ENCODE peak calls at places on chromosomes 13 and 19, in seven cellular contexts. F, R, H, L, V, O and S are unnamed samples. For H3K36me3, the result is how much of the 10 kb centered on the place peaks cover.

GRCh38 chr13:106986033-106986484 is 418.1 kb upstream of the ARGLU1 start:
- DNase-seq in F (peak), R (no peak), H (no peak), L (no peak), V (peak), O (peak), S (peak)

GRCh38 chr13:58985845-58986244 is 1177.9 kb downstream of the DIAPH3 start:
- DNase-seq in F (no peak), R (no peak), H (no peak), L (no peak), V (peak), O (no peak), S (no peak)

GRCh38 chr13:42970824-42971669 is 21.0 kb downstream of the EPSTI1 start:
- DNase-seq in F (peak), R (peak), H (no peak), L (no peak), V (peak), O (peak), S (no peak)

GRCh38 chr19:21087871-21088270 is 5.9 kb downstream of the ZNF714 start:
- DNase-seq in F (no peak), R (no peak), H (no peak), L (no peak), V (peak), O (no peak), S (no peak)

GRCh38 chr13:113560645-113561416 is 23.7 kb upstream of the TFDP1 start:
- DNase-seq in F (no peak), R (no peak), H (no peak), L (peak), V (no peak), O (no peak), S (no peak)

GRCh38 chr13:97226013-97226412 is 3.9 kb downstream of the MBNL2 start:
- DNase-seq in F (no peak), R (no peak), H (no peak), L (no peak), V (no peak), O (no peak), S (no peak)

GRCh38 chr13:20395061-20395916 is 130.4 kb downstream of the CRYL1 start:
- DNase-seq in F (no peak), R (no peak), H (no peak), L (no peak), V (no peak), O (no peak), S (no peak)

GRCh38 chr13:91398413-91399188 is at the start of gene GPC5:
- DNase-seq in F (peak), R (peak), H (peak), L (peak), V (peak), O (peak), S (no peak)

GRCh38 chr13:95898256-95898655 is 154.9 kb downstream of the UGGT2 start:
- DNase-seq in F (no peak), R (no peak), H (no peak), L (no peak), V (no peak), O (no peak), S (no peak)

GRCh38 chr13:48233097-48233885 is at the start of gene ITM2B:
- DNase-seq in F (peak), R (peak), H (peak), L (peak), V (peak), O (peak), S (no peak)

GRCh38 chr13:44884076-44884729 is 105.1 kb downstream of the NUFIP1 start:
- DNase-seq in F (peak), R (no peak), H (no peak), L (no peak), V (no peak), O (no peak), S (peak)

GRCh38 chr19:29806098-29806866 is 5.5 kb upstream of the CCNE1 start:
- DNase-seq in F (peak), R (peak), H (peak), L (no peak), V (peak), O (peak), S (no peak)

GRCh38 chr13:66069570-66069969 is 1160.6 kb downstream of the PCDH9 start:
- DNase-seq in F (peak), R (no peak), H (no peak), L (no peak), V (peak), O (no peak), S (no peak)

GRCh38 chr19:18046066-18046718 is 38.2 kb downstream of the ARRDC2 start:
- DNase-seq in F (peak), R (no peak), H (no peak), L (peak), V (no peak), O (no peak), S (peak)

GRCh38 chr13:20378721-20379120 is 146.6 kb upstream of the GJB6 start:
- DNase-seq in F (no peak), R (no peak), H (no peak), L (no peak), V (no peak), O (no peak), S (no peak)

GRCh38 chr13:107600986-107601385 is 614.4 kb downstream of the LIG4 start:
- DNase-seq in F (no peak), R (no peak), H (no peak), L (no peak), V (no peak), O (no peak), S (no peak)

GRCh38 chr19:17488593-17489391 is 18.5 kb downstream of the SLC27A1 start:
- DNase-seq in F (no peak), R (peak), H (peak), L (peak), V (peak), O (peak), S (no peak)

GRCh38 chr13:112957295-112957677 is 11.7 kb upstream of the MCF2L start:
- DNase-seq in F (no peak), R (no peak), H (no peak), L (no peak), V (no peak), O (no peak), S (no peak)

GRCh38 chr13:44767257-44767656 is 191.1 kb upstream of the TSC22D1 start:
- DNase-seq in F (no peak), R (no peak), H (no peak), L (no peak), V (peak), O (no peak), S (no peak)

GRCh38 chr13:41216160-41216559 is 21.8 kb upstream of the KBTBD7 start:
- DNase-seq in F (peak), R (no peak), H (no peak), L (no peak), V (no peak), O (no peak), S (no peak)

GRCh38 chr19:23075031-23075733 is 41.6 kb upstream of the ZNF730 start:
- DNase-seq in F (peak), R (peak), H (peak), L (peak), V (peak), O (peak), S (no peak)

GRCh38 chr13:23731709-23732108 is 157.5 kb downstream of the MIPEP start:
- DNase-seq in F (no peak), R (no peak), H (no peak), L (no peak), V (no peak), O (no peak), S (no peak)

GRCh38 chr13:113086991-113087922 is 18.3 kb upstream of the F7 start:
- DNase-seq in F (no peak), R (peak), H (no peak), L (no peak), V (no peak), O (no peak), S (no peak)

GRCh38 chr13:51502206-51502651 is 49.4 kb upstream of the INTS6 start:
- DNase-seq in F (peak), R (no peak), H (no peak), L (no peak), V (no peak), O (no peak), S (no peak)

GRCh38 chr13:113058988-113059850 is 46.4 kb upstream of the F7 start:
- DNase-seq in F (no peak), R (no peak), H (no peak), L (no peak), V (no peak), O (no peak), S (no peak)

GRCh38 chr19:6209233-6209632 is 70.5 kb downstream of the MLLT1 start:
- DNase-seq in F (no peak), R (no peak), H (no peak), L (no peak), V (no peak), O (no peak), S (no peak)

GRCh38 chr19:33904681-33905080 is 108.0 kb downstream of the KCTD15 start:
- DNase-seq in F (no peak), R (no peak), H (peak), L (peak), V (peak), O (peak), S (no peak)

DNA sequence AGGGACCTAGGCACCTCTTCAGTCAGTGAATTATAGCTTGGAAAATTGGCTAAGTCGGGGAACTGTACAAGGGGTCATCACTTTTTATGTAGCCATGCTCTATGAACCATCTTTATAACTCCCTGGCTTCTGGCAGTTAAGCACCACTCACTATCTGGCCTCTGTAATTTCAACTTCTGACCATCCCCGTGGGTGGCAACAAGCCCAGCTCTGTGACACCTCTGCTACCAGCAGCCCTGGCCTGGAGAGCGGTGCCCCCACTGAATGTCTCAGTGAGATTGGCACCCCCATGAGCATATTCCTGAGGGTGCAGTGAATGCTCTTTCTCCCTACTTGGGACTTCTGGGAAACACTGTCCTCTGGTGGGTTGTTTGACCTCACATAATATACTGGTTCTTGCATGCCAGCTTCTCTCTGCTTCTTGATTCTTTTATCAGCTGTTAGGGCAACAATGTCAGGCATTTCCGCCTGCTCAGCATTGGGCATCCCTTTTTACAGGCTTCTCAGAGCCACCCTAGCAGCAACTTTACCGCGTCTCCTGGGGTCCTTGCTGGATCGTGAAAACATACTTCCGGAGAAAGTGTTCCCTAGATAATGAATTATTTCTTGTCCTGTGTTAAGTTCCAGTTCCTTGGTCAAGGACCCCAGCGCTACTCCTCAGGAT is 10.4 kb downstream of the KL start:
- DNase-seq in F (no peak), R (no peak), H (peak), L (no peak), V (no peak), O (no peak), S (no peak)
- TF ChIP-seq CTCF in F (no peak), R (no peak), H (no peak), L (no peak), V (no peak), O (no peak), S (no peak)

GRCh38 chr19:44212250-44212864 is at the start of gene ZNF227:
- DNase-seq in F (peak), R (peak), H (peak), L (peak), V (peak), O (peak), S (peak)

GRCh38 chr19:44202974-44203373 is 9.4 kb upstream of the ZNF227 start:
- DNase-seq in F (no peak), R (no peak), H (no peak), L (no peak), V (no peak), O (no peak), S (no peak)

GRCh38 chr19:44204772-44205171 is 7.6 kb upstream of the ZNF227 start:
- DNase-seq in F (no peak), R (no peak), H (no peak), L (no peak), V (no peak), O (no peak), S (no peak)

GRCh38 chr19:44202470-44202869 is 9.9 kb upstream of the ZNF227 start:
- DNase-seq in F (peak), R (no peak), H (no peak), L (no peak), V (no peak), O (no peak), S (no peak)

GRCh38 chr19:44207126-44207803 is 5.1 kb upstream of the ZNF227 start:
- DNase-seq in F (peak), R (peak), H (peak), L (peak), V (peak), O (peak), S (peak)
- H3K4me3 ChIP-seq in F (peak), R (peak), H (peak), L (peak), V (peak), O (peak), S (peak)

GRCh38 chr19:943551-944170 is 17.8 kb downstream of the ARID3A start:
- DNase-seq in F (no peak), R (peak), H (no peak), L (no peak), V (no peak), O (no peak), S (no peak)
- H3K36me3 ChIP-seq in F (under half), R (under half), H (under half), L (under half), V (under half), O (under half), S (under half)

GRCh38 chr13:21909331-21909730 is 238.5 kb downstream of the FGF9 start:
- DNase-seq in F (no peak), R (no peak), H (no peak), L (no peak), V (no peak), O (no peak), S (no peak)

GRCh38 chr13:21911916-21912315 is 241.0 kb downstream of the FGF9 start:
- DNase-seq in F (no peak), R (no peak), H (no peak), L (no peak), V (no peak), O (no peak), S (no peak)

GRCh38 chr13:21917046-21918010 is 246.5 kb downstream of the FGF9 start:
- DNase-seq in F (peak), R (no peak), H (no peak), L (no peak), V (no peak), O (no peak), S (no peak)

DNA sequence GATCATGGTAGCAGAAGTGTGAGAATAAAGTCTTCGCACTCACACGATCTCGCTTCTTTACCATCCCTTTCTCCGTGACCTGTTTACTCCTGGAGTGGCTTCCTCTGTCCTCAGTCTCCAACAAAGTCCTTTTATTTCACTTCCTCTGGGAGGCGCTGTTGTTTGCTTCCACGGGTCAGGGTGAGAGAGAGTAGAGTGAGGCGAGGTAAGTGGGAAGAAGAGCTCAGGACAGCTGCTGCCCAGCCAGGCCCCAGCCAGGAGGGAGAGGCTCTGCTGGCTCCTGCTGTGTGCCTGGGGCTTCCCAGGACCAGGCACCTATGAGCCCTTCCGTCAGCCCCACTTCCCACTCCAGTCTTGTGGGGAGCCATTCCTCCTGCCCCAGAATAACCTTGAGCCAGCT is 242.1 kb downstream of the FGF9 start:
- DNase-seq in F (peak), R (no peak), H (no peak), L (no peak), V (peak), O (peak), S (no peak)
- TF ChIP-seq CTCF in F (peak), R (no peak), H (no peak), L (no peak), V (no peak), O (peak), S (no peak)

DNA sequence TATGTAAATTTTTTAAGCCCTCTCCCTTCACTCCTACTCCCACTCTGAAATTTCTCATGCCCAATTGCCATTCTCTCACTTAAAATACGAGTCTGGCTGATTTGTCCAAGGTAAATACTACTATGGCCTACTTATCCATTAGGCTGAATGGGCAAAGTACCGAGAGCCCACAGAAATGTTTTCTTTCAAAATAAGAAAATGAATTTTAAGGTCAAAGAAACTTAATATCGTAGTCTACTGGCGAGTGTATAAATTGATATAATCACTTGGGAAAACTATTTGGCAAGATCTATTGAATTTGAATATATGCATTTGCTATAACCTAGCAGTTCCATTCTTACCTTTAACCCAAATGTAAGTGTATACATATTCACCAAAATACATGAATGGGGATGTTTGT is 32.7 kb downstream of the ZNF45 start:
- DNase-seq in F (no peak), R (no peak), H (no peak), L (no peak), V (no peak), O (no peak), S (no peak)
- H3K4me3 ChIP-seq in F (no peak), R (peak), H (peak), L (no peak), V (peak), O (peak), S (no peak)

DNA sequence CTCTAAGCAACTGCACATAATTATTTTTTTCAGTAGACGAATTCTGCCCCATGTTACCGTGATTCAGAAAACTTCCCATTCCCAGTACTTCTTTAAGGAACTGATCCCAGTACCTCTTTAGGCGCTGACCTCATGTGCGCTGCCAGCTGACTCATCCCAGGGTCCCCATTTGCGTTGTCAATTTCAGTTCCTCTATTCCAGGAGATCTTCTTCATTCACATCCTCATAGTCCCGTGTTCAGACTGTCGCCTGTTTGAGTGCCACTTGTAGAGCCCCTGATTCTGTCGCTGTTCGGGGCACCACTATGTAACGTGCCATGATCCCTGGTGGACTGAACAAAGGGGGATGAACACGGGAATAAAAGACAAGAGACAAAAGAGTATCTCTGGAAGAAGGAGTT is 16.4 kb downstream of the FPR3 start:
- DNase-seq in F (no peak), R (no peak), H (no peak), L (no peak), V (no peak), O (no peak), S (no peak)
- H3K36me3 ChIP-seq in F (under half), R (under half), H (under half), L (under half), V (under half), O (under half), S (under half)

GRCh38 chr13:84844473-84844872 is 954.7 kb downstream of the SLITRK6 start:
- DNase-seq in F (no peak), R (no peak), H (no peak), L (no peak), V (peak), O (peak), S (no peak)
- TF ChIP-seq CTCF in F (no peak), R (peak), H (no peak), L (no peak), V (no peak), O (peak), S (no peak)

DNA sequence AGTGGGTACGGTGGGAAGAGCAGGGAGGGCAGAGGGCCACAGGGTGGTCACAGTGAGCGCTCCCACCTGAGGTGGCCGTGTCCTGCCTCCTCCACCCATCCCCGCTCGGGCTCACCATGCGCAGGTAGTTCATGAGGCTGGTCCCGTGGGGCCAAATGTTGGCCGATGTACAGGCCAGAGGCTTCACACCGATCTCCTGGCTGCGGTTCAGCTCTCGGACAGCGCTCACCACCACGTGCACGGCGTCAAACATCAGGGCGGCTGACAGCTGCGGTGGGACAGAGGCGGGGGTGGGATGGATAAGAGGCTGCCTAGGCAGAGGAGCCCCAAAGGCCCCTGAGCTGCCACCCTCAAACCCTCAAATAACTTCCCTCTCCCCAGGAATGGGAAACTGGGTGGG is 15.8 kb downstream of the GRIK5 start:
- DNase-seq in F (no peak), R (no peak), H (no peak), L (no peak), V (no peak), O (no peak), S (no peak)
- H3K4me3 ChIP-seq in F (no peak), R (no peak), H (no peak), L (no peak), V (no peak), O (no peak), S (no peak)

GRCh38 chr19:4362871-4363545 is 19.6 kb downstream of the MPND start:
- DNase-seq in F (no peak), R (no peak), H (no peak), L (no peak), V (no peak), O (peak), S (no peak)
- H3K36me3 ChIP-seq in F (half or more), R (half or more), H (half or more), L (under half), V (under half), O (under half), S (half or more)